ENCODE peak calls at places on chromosomes 3 and 15, in nine cellular contexts. J is NCI-H524 treated with DMSO at 0.1 percent for 48 hours; Y is activated naive CD4-positive, alpha-beta T cell treated with anti-CD3 and anti-CD28 coated beads for 36 hours; F is HCT116; Z is fibroblast of villous mesenchyme; D is NCI-H1417 treated with DMSO at 0.1 percent for 48 hours; E is RWPE1; L is glutamatergic neuron; O is fibroblast of the aortic adventitia. P is an unnamed sample.

GRCh38 chr3:118882353-118882947 is 152.2 kb downstream of the IGSF11 start:
- DNase-seq in L (peak), Y (peak), J (no peak), E (peak), Z (peak), D (no peak), F (peak), O (peak), P (peak)

GRCh38 chr3:54999159-54999558 is 71.3 kb upstream of the LRTM1 start:
- DNase-seq in E (peak), L (no peak), Y (no peak), F (no peak), D (no peak), Z (peak), J (no peak), O (peak), P (peak)

GRCh38 chr3:183954875-183955274 is 62.8 kb downstream of the ABCC5 start:
- DNase-seq in Y (no peak), O (no peak), F (no peak), J (no peak), D (no peak), L (no peak), Z (no peak), E (no peak), P (no peak)

GRCh38 chr3:154285221-154285620 is 39.1 kb downstream of the DHX36 start:
- DNase-seq in D (no peak), L (no peak), E (no peak), Y (no peak), Z (no peak), J (no peak), F (no peak), O (no peak), P (no peak)

GRCh38 chr3:47850062-47850802 is 47.3 kb downstream of the DHX30 start:
- DNase-seq in O (peak), Z (peak), L (no peak), Y (no peak), J (no peak), F (no peak), D (no peak), E (no peak), P (peak)

GRCh38 chr3:184157206-184157605 is 2.0 kb downstream of the DVL3 start:
- DNase-seq in L (no peak), E (no peak), J (no peak), F (no peak), Z (no peak), O (no peak), Y (no peak), D (no peak), P (no peak)

GRCh38 chr3:15794303-15794771 is 3.4 kb downstream of the ANKRD28 start:
- DNase-seq in Y (no peak), D (no peak), E (no peak), Z (peak), F (no peak), L (no peak), O (peak), J (no peak), P (peak)

GRCh38 chr15:100803158-100803440 is 76.5 kb upstream of the ALDH1A3 start:
- DNase-seq in O (no peak), D (no peak), J (no peak), Y (no peak), L (no peak), Z (no peak), F (no peak), E (no peak), P (no peak)

GRCh38 chr3:130316164-130316563 is 29.3 kb upstream of the COL6A5 start:
- DNase-seq in J (no peak), Z (peak), F (no peak), Y (no peak), O (peak), E (no peak), D (no peak), L (no peak), P (peak)

GRCh38 chr15:85979929-85980328 is 99.7 kb upstream of the AGBL1 start:
- DNase-seq in L (no peak), E (no peak), Z (no peak), F (no peak), J (no peak), Y (no peak), O (no peak), D (no peak), P (no peak)

GRCh38 chr3:117528688-117529087 is 819.1 kb downstream of the TUSC7 start:
- DNase-seq in J (no peak), E (no peak), L (no peak), Z (no peak), D (no peak), F (no peak), Y (no peak), O (no peak), P (no peak)

GRCh38 chr3:79178471-79178870 is 589.3 kb downstream of the ROBO1 start:
- DNase-seq in E (no peak), L (no peak), D (no peak), J (peak), F (no peak), Z (no peak), Y (no peak), O (no peak), P (no peak)

GRCh38 chr3:175646865-175647264 is 787.7 kb downstream of the NAALADL2 start:
- DNase-seq in O (no peak), D (no peak), F (no peak), Z (no peak), Y (no peak), J (no peak), L (no peak), E (no peak), P (no peak)

GRCh38 chr3:17891139-17891850 is 148.9 kb upstream of the TBC1D5 start:
- DNase-seq in L (no peak), F (no peak), D (no peak), Y (no peak), Z (peak), J (no peak), O (peak), E (peak), P (no peak)

GRCh38 chr3:71173421-71173975 is 410.0 kb downstream of the FOXP1 start:
- DNase-seq in Z (peak), F (no peak), Y (no peak), O (peak), J (no peak), L (no peak), D (no peak), E (no peak), P (peak)

GRCh38 chr3:113167929-113168771 is 43.2 kb upstream of the BOC start:
- DNase-seq in F (no peak), D (peak), Z (no peak), O (no peak), Y (no peak), J (no peak), E (no peak), L (no peak), P (no peak)

GRCh38 chr3:80550154-80550553 is 782.4 kb upstream of the ROBO1 start:
- DNase-seq in D (no peak), J (no peak), Y (no peak), F (no peak), Z (no peak), E (no peak), L (no peak), O (no peak), P (no peak)

GRCh38 chr15:93158104-93158503 is 69.1 kb upstream of the RGMA start:
- DNase-seq in F (no peak), Z (no peak), E (no peak), Y (no peak), J (no peak), O (no peak), L (no peak), D (no peak), P (no peak)

GRCh38 chr15:90376789-90377188 is 11.3 kb upstream of the IQGAP1 start:
- DNase-seq in O (no peak), Y (peak), J (no peak), Z (no peak), D (no peak), F (no peak), E (no peak), L (no peak), P (no peak)

P was measured in fibroblast of lung.